ENCODE peak calls at places on chromosomes 16 and 17, in five cellular contexts. One of them, this sample, is unnamed.

GRCh38 chr16:23949630-23950290 is 114.0 kb downstream of the PRKCB start:
- DNase-seq in lower lobe of right lung: peak
- DNase-seq in AG04450: no peak
- DNase-seq in epithelial cell of esophagus: no peak
- DNase-seq in GM23338: no peak
- DNase-seq in this sample: no peak

GRCh38 chr16:12546918-12547607 is 256.6 kb downstream of the CPPED1 start:
- DNase-seq in epithelial cell of esophagus: no peak
- DNase-seq in GM23338: no peak
- DNase-seq in AG04450: no peak
- DNase-seq in lower lobe of right lung: no peak
- DNase-seq in this sample: no peak

GRCh38 chr16:81650982-81651562 is 128.0 kb upstream of the PLCG2 start:
- DNase-seq in GM23338: peak
- DNase-seq in lower lobe of right lung: peak
- DNase-seq in AG04450: no peak
- DNase-seq in epithelial cell of esophagus: no peak
- DNase-seq in this sample: no peak

GRCh38 chr16:85607331-85607765 is 5.8 kb upstream of the GSE1 start:
- DNase-seq in lower lobe of right lung: no peak
- DNase-seq in AG04450: no peak
- DNase-seq in epithelial cell of esophagus: no peak
- DNase-seq in GM23338: peak
- DNase-seq in this sample: no peak

GRCh38 chr17:47276868-47277267 is 23.2 kb downstream of the ITGB3 start:
- DNase-seq in epithelial cell of esophagus: peak
- DNase-seq in AG04450: no peak
- DNase-seq in lower lobe of right lung: no peak
- DNase-seq in GM23338: peak
- DNase-seq in this sample: peak

GRCh38 chr17:77282524-77283515 is 142.1 kb downstream of the SEC14L1 start:
- DNase-seq in GM23338: no peak
- DNase-seq in AG04450: no peak
- DNase-seq in epithelial cell of esophagus: no peak
- DNase-seq in lower lobe of right lung: peak
- DNase-seq in this sample: peak

GRCh38 chr17:18246880-18247612 is 11.5 kb downstream of the FLII start:
- DNase-seq in AG04450: no peak
- DNase-seq in epithelial cell of esophagus: peak
- DNase-seq in lower lobe of right lung: peak
- DNase-seq in GM23338: peak
- DNase-seq in this sample: no peak

GRCh38 chr17:7538891-7539290 is 10.0 kb upstream of the TNFSF12 start:
- DNase-seq in epithelial cell of esophagus: no peak
- DNase-seq in GM23338: no peak
- DNase-seq in AG04450: no peak
- DNase-seq in lower lobe of right lung: no peak
- DNase-seq in this sample: no peak

GRCh38 chr16:16048904-16049582 is 99.6 kb downstream of the ABCC1 start:
- DNase-seq in epithelial cell of esophagus: no peak
- DNase-seq in AG04450: no peak
- DNase-seq in lower lobe of right lung: no peak
- DNase-seq in GM23338: no peak
- DNase-seq in this sample: no peak

GRCh38 chr16:29982560-29983419 is 9.1 kb downstream of the TAOK2 start:
- DNase-seq in epithelial cell of esophagus: no peak
- DNase-seq in AG04450: no peak
- DNase-seq in GM23338: no peak
- DNase-seq in lower lobe of right lung: peak
- DNase-seq in this sample: no peak

GRCh38 chr16:2919511-2920255 is 8.0 kb downstream of the FLYWCH1 start:
- DNase-seq in lower lobe of right lung: no peak
- DNase-seq in AG04450: peak
- DNase-seq in GM23338: peak
- DNase-seq in epithelial cell of esophagus: peak
- DNase-seq in this sample: peak

GRCh38 chr16:65481956-65482355 is 360.1 kb upstream of the CDH11 start:
- DNase-seq in GM23338: no peak
- DNase-seq in epithelial cell of esophagus: peak
- DNase-seq in lower lobe of right lung: no peak
- DNase-seq in AG04450: no peak
- DNase-seq in this sample: peak

GRCh38 chr17:49214665-49215360 is 4.3 kb downstream of the ABI3 start:
- DNase-seq in GM23338: no peak
- DNase-seq in epithelial cell of esophagus: no peak
- DNase-seq in lower lobe of right lung: peak
- DNase-seq in AG04450: no peak
- DNase-seq in this sample: peak

GRCh38 chr16:87371261-87371866 is 12.2 kb downstream of the FBXO31 start:
- DNase-seq in GM23338: no peak
- DNase-seq in epithelial cell of esophagus: no peak
- DNase-seq in lower lobe of right lung: peak
- DNase-seq in AG04450: no peak
- DNase-seq in this sample: no peak

GRCh38 chr16:75921281-75921680 is 195.0 kb upstream of the CPHXL start:
- DNase-seq in AG04450: no peak
- DNase-seq in GM23338: peak
- DNase-seq in lower lobe of right lung: no peak
- DNase-seq in epithelial cell of esophagus: no peak
- DNase-seq in this sample: no peak

GRCh38 chr17:28896491-28896883 is 1.0 kb downstream of the FLOT2 start:
- DNase-seq in epithelial cell of esophagus: no peak
- DNase-seq in GM23338: no peak
- DNase-seq in AG04450: no peak
- DNase-seq in lower lobe of right lung: no peak
- DNase-seq in this sample: peak

GRCh38 chr17:29108806-29109476 is 66.0 kb downstream of the PIPOX start:
- DNase-seq in epithelial cell of esophagus: no peak
- DNase-seq in GM23338: no peak
- DNase-seq in AG04450: no peak
- DNase-seq in lower lobe of right lung: no peak
- DNase-seq in this sample: no peak

GRCh38 chr17:5592382-5592781 is 8.1 kb upstream of the NLRP1 start:
- DNase-seq in epithelial cell of esophagus: peak
- DNase-seq in AG04450: peak
- DNase-seq in GM23338: peak
- DNase-seq in lower lobe of right lung: no peak
- DNase-seq in this sample: peak

GRCh38 chr16:84813141-84813933 is 6.4 kb upstream of the CRISPLD2 start:
- DNase-seq in lower lobe of right lung: no peak
- DNase-seq in epithelial cell of esophagus: no peak
- DNase-seq in AG04450: no peak
- DNase-seq in GM23338: no peak
- DNase-seq in this sample: no peak

GRCh38 chr17:57899391-57899790 is 49.5 kb upstream of the MRPS23 start:
- DNase-seq in AG04450: no peak
- DNase-seq in GM23338: no peak
- DNase-seq in lower lobe of right lung: peak
- DNase-seq in epithelial cell of esophagus: peak
- DNase-seq in this sample: no peak

GRCh38 chr17:64109400-64109799 is 20.5 kb downstream of the ERN1 start:
- DNase-seq in epithelial cell of esophagus: no peak
- DNase-seq in GM23338: no peak
- DNase-seq in AG04450: no peak
- DNase-seq in lower lobe of right lung: no peak
- DNase-seq in this sample: no peak

GRCh38 chr17:57868007-57868774 is 18.3 kb upstream of the MRPS23 start:
- DNase-seq in lower lobe of right lung: peak
- DNase-seq in epithelial cell of esophagus: peak
- DNase-seq in AG04450: peak
- DNase-seq in GM23338: peak
- DNase-seq in this sample: peak

GRCh38 chr17:36148559-36149295 is 27.7 kb downstream of the TBC1D3B start:
- DNase-seq in AG04450: peak
- DNase-seq in GM23338: peak
- DNase-seq in lower lobe of right lung: peak
- DNase-seq in epithelial cell of esophagus: peak
- DNase-seq in this sample: peak

GRCh38 chr16:87965973-87966667 is 14.9 kb downstream of the BANP start:
- DNase-seq in epithelial cell of esophagus: no peak
- DNase-seq in GM23338: no peak
- DNase-seq in AG04450: no peak
- DNase-seq in lower lobe of right lung: no peak
- DNase-seq in this sample: no peak

GRCh38 chr16:73396556-73396955 is 348.6 kb upstream of the ZFHX3 start:
- DNase-seq in GM23338: no peak
- DNase-seq in AG04450: no peak
- DNase-seq in lower lobe of right lung: no peak
- DNase-seq in epithelial cell of esophagus: no peak
- DNase-seq in this sample: no peak

GRCh38 chr17:8935194-8935593 is 30.3 kb downstream of the PIK3R5 start:
- DNase-seq in lower lobe of right lung: peak
- DNase-seq in GM23338: peak
- DNase-seq in epithelial cell of esophagus: peak
- DNase-seq in AG04450: no peak
- DNase-seq in this sample: peak

GRCh38 chr17:72118588-72119279 is 2.1 kb upstream of the SOX9 start:
- DNase-seq in AG04450: peak
- DNase-seq in lower lobe of right lung: no peak
- DNase-seq in GM23338: peak
- DNase-seq in epithelial cell of esophagus: peak
- DNase-seq in this sample: peak

GRCh38 chr16:65749566-65749965 is 616.9 kb upstream of the CDH5 start:
- DNase-seq in epithelial cell of esophagus: no peak
- DNase-seq in lower lobe of right lung: no peak
- DNase-seq in GM23338: no peak
- DNase-seq in AG04450: no peak
- DNase-seq in this sample: no peak

GRCh38 chr16:64469906-64470702 is 651.8 kb downstream of the CDH11 start:
- DNase-seq in AG04450: no peak
- DNase-seq in epithelial cell of esophagus: peak
- DNase-seq in lower lobe of right lung: no peak
- DNase-seq in GM23338: no peak
- DNase-seq in this sample: no peak

GRCh38 chr17:9887521-9887920 is 17.6 kb downstream of the RCVRN start:
- DNase-seq in AG04450: no peak
- DNase-seq in epithelial cell of esophagus: peak
- DNase-seq in lower lobe of right lung: no peak
- DNase-seq in GM23338: no peak
- DNase-seq in this sample: peak

GRCh38 chr17:42845918-42846593 is 1.7 kb downstream of the AOC2 start:
- DNase-seq in lower lobe of right lung: no peak
- DNase-seq in AG04450: no peak
- DNase-seq in epithelial cell of esophagus: no peak
- DNase-seq in GM23338: no peak
- DNase-seq in this sample: peak

GRCh38 chr17:27666831-27667560 is 36.0 kb downstream of the LGALS9 start:
- DNase-seq in GM23338: no peak
- DNase-seq in epithelial cell of esophagus: no peak
- DNase-seq in AG04450: no peak
- DNase-seq in lower lobe of right lung: no peak
- DNase-seq in this sample: no peak

GRCh38 chr16:2210386-2211365 is at the start of gene BRICD5:
- DNase-seq in GM23338: peak
- DNase-seq in lower lobe of right lung: peak
- DNase-seq in epithelial cell of esophagus: no peak
- DNase-seq in AG04450: no peak
- DNase-seq in this sample: no peak

GRCh38 chr17:75758131-75758905 is 6.7 kb downstream of the GALK1 start:
- DNase-seq in lower lobe of right lung: peak
- DNase-seq in AG04450: no peak
- DNase-seq in epithelial cell of esophagus: no peak
- DNase-seq in GM23338: peak
- DNase-seq in this sample: no peak
- TF ChIP-seq CTCF in lower lobe of right lung: no peak
- TF ChIP-seq CTCF in AG04450: peak
- TF ChIP-seq CTCF in epithelial cell of esophagus: peak
- TF ChIP-seq CTCF in GM23338: peak
- TF ChIP-seq CTCF in this sample: no peak

GRCh38 chr17:45677770-45678169 is 106.3 kb upstream of the CRHR1 start:
- DNase-seq in GM23338: no peak
- DNase-seq in AG04450: no peak
- DNase-seq in lower lobe of right lung: peak
- DNase-seq in epithelial cell of esophagus: no peak
- DNase-seq in this sample: peak

GRCh38 chr17:45675012-45675411 is 109.1 kb upstream of the CRHR1 start:
- DNase-seq in GM23338: no peak
- DNase-seq in lower lobe of right lung: peak
- DNase-seq in AG04450: no peak
- DNase-seq in epithelial cell of esophagus: no peak
- DNase-seq in this sample: no peak

GRCh38 chr17:45672792-45673191 is 111.3 kb upstream of the CRHR1 start:
- DNase-seq in lower lobe of right lung: no peak
- DNase-seq in epithelial cell of esophagus: no peak
- DNase-seq in GM23338: no peak
- DNase-seq in AG04450: no peak
- DNase-seq in this sample: no peak

GRCh38 chr17:45676695-45677094 is 107.4 kb upstream of the CRHR1 start:
- DNase-seq in GM23338: no peak
- DNase-seq in lower lobe of right lung: peak
- DNase-seq in AG04450: no peak
- DNase-seq in epithelial cell of esophagus: no peak
- DNase-seq in this sample: no peak

GRCh38 chr17:45675892-45676291 is 108.2 kb upstream of the CRHR1 start:
- DNase-seq in lower lobe of right lung: no peak
- DNase-seq in GM23338: no peak
- DNase-seq in AG04450: no peak
- DNase-seq in epithelial cell of esophagus: no peak
- DNase-seq in this sample: no peak
- TF ChIP-seq CTCF in lower lobe of right lung: no peak
- TF ChIP-seq CTCF in GM23338: no peak
- TF ChIP-seq CTCF in AG04450: no peak
- TF ChIP-seq CTCF in epithelial cell of esophagus: no peak
- TF ChIP-seq CTCF in this sample: no peak

GRCh38 chr17:70629902-70630301 is 460.6 kb downstream of the KCNJ2 start:
- DNase-seq in AG04450: no peak
- DNase-seq in epithelial cell of esophagus: peak
- DNase-seq in GM23338: no peak
- DNase-seq in lower lobe of right lung: no peak
- DNase-seq in this sample: peak
- TF ChIP-seq CTCF in AG04450: peak
- TF ChIP-seq CTCF in epithelial cell of esophagus: peak
- TF ChIP-seq CTCF in GM23338: no peak
- TF ChIP-seq CTCF in lower lobe of right lung: peak
- TF ChIP-seq CTCF in this sample: peak

GRCh38 chr16:49755291-49755611 is 100.7 kb downstream of the ZNF423 start:
- DNase-seq in GM23338: peak
- DNase-seq in AG04450: peak
- DNase-seq in lower lobe of right lung: no peak
- DNase-seq in epithelial cell of esophagus: no peak
- DNase-seq in this sample: peak
- TF ChIP-seq CTCF in GM23338: peak
- TF ChIP-seq CTCF in AG04450: peak
- TF ChIP-seq CTCF in lower lobe of right lung: peak
- TF ChIP-seq CTCF in epithelial cell of esophagus: no peak
- TF ChIP-seq CTCF in this sample: peak

This sample was measured in MCF 10A.